ENCODE peak calls at places on chromosomes 11 and 22, in seven cellular contexts. One of them, this sample, is unnamed.

GRCh38 chr22:45159652-45160462 is 3.9 kb upstream of the NUP50 start:
- DNase-seq in CD4-positive, CD25-positive, alpha-beta regulatory T cell: no peak
- DNase-seq in psoas muscle: no peak
- DNase-seq in HepG2: peak; percentile 88
- DNase-seq in hepatocyte: peak; percentile 44
- DNase-seq in heart left ventricle: no peak
- DNase-seq in neural progenitor cell: peak; percentile 6
- DNase-seq in this sample: peak; percentile 49

GRCh38 chr11:284081-285020 is 4.6 kb upstream of the PGGHG start:
- DNase-seq in CD4-positive, CD25-positive, alpha-beta regulatory T cell: no peak
- DNase-seq in psoas muscle: peak; percentile 47
- DNase-seq in HepG2: no peak
- DNase-seq in hepatocyte: no peak
- DNase-seq in heart left ventricle: peak; percentile 20
- DNase-seq in neural progenitor cell: no peak
- DNase-seq in this sample: no peak

GRCh38 chr11:15101072-15101701 is 13.5 kb upstream of the INSC start:
- DNase-seq in CD4-positive, CD25-positive, alpha-beta regulatory T cell: peak; percentile 49
- DNase-seq in psoas muscle: peak; percentile 68
- DNase-seq in HepG2: peak; percentile 39
- DNase-seq in hepatocyte: peak; percentile 83
- DNase-seq in heart left ventricle: peak; percentile 54
- DNase-seq in neural progenitor cell: peak; percentile 81
- DNase-seq in this sample: peak; percentile 65

GRCh38 chr11:77602385-77603105 is 12.8 kb downstream of the AQP11 start:
- DNase-seq in CD4-positive, CD25-positive, alpha-beta regulatory T cell: no peak
- DNase-seq in psoas muscle: no peak
- DNase-seq in HepG2: peak; percentile 72
- DNase-seq in hepatocyte: peak; percentile 40
- DNase-seq in heart left ventricle: no peak
- DNase-seq in neural progenitor cell: no peak
- DNase-seq in this sample: no peak

GRCh38 chr11:9120659-9121350 is 29.4 kb upstream of the SCUBE2 start:
- DNase-seq in CD4-positive, CD25-positive, alpha-beta regulatory T cell: no peak
- DNase-seq in psoas muscle: no peak
- DNase-seq in HepG2: no peak
- DNase-seq in hepatocyte: no peak
- DNase-seq in heart left ventricle: no peak
- DNase-seq in neural progenitor cell: peak; percentile 77
- DNase-seq in this sample: no peak

GRCh38 chr11:133049244-133050019 is 482.9 kb downstream of the OPCML start:
- DNase-seq in CD4-positive, CD25-positive, alpha-beta regulatory T cell: no peak
- DNase-seq in psoas muscle: no peak
- DNase-seq in HepG2: no peak
- DNase-seq in hepatocyte: no peak
- DNase-seq in heart left ventricle: no peak
- DNase-seq in neural progenitor cell: no peak
- DNase-seq in this sample: no peak

GRCh38 chr11:1876361-1877063 is 15.2 kb downstream of the PRR33 start:
- DNase-seq in CD4-positive, CD25-positive, alpha-beta regulatory T cell: no peak
- DNase-seq in psoas muscle: peak; percentile 89
- DNase-seq in HepG2: peak; percentile 27
- DNase-seq in hepatocyte: peak; percentile 79
- DNase-seq in heart left ventricle: peak; percentile 87
- DNase-seq in neural progenitor cell: peak; percentile 65
- DNase-seq in this sample: peak; percentile 64

GRCh38 chr22:26610983-26611382 is 6.8 kb downstream of the CRYBB1 start:
- DNase-seq in CD4-positive, CD25-positive, alpha-beta regulatory T cell: no peak
- DNase-seq in psoas muscle: no peak
- DNase-seq in HepG2: no peak
- DNase-seq in hepatocyte: no peak
- DNase-seq in heart left ventricle: no peak
- DNase-seq in neural progenitor cell: no peak
- DNase-seq in this sample: no peak

GRCh38 chr11:122656073-122656630 is 630 bp downstream of the UBASH3B start:
- DNase-seq in CD4-positive, CD25-positive, alpha-beta regulatory T cell: peak; percentile 48
- DNase-seq in psoas muscle: peak; percentile 67
- DNase-seq in HepG2: no peak
- DNase-seq in hepatocyte: peak; percentile 83
- DNase-seq in heart left ventricle: peak; percentile 49
- DNase-seq in neural progenitor cell: peak; percentile 82
- DNase-seq in this sample: peak; percentile 44

GRCh38 chr11:82996966-82997606 is 74.6 kb downstream of the RAB30 start:
- DNase-seq in CD4-positive, CD25-positive, alpha-beta regulatory T cell: peak; percentile 58
- DNase-seq in psoas muscle: no peak
- DNase-seq in HepG2: no peak
- DNase-seq in hepatocyte: peak; percentile 73
- DNase-seq in heart left ventricle: no peak
- DNase-seq in neural progenitor cell: no peak
- DNase-seq in this sample: peak; percentile 63

GRCh38 chr22:46138058-46138797 is 12.1 kb upstream of the PPARA start:
- DNase-seq in CD4-positive, CD25-positive, alpha-beta regulatory T cell: no peak
- DNase-seq in psoas muscle: no peak
- DNase-seq in HepG2: no peak
- DNase-seq in hepatocyte: no peak
- DNase-seq in heart left ventricle: no peak
- DNase-seq in neural progenitor cell: no peak
- DNase-seq in this sample: no peak

GRCh38 chr22:37968452-37969251 is 15.2 kb downstream of the POLR2F start:
- DNase-seq in CD4-positive, CD25-positive, alpha-beta regulatory T cell: no peak
- DNase-seq in psoas muscle: no peak
- DNase-seq in HepG2: peak; percentile 85
- DNase-seq in hepatocyte: no peak
- DNase-seq in heart left ventricle: no peak
- DNase-seq in neural progenitor cell: no peak
- DNase-seq in this sample: no peak

GRCh38 chr11:74932169-74932568 is 16.7 kb downstream of the XRRA1 start:
- DNase-seq in CD4-positive, CD25-positive, alpha-beta regulatory T cell: no peak
- DNase-seq in psoas muscle: no peak
- DNase-seq in HepG2: no peak
- DNase-seq in hepatocyte: no peak
- DNase-seq in heart left ventricle: no peak
- DNase-seq in neural progenitor cell: no peak
- DNase-seq in this sample: no peak

GRCh38 chr11:119716475-119717057 is 12.4 kb downstream of the NECTIN1 start:
- DNase-seq in CD4-positive, CD25-positive, alpha-beta regulatory T cell: no peak
- DNase-seq in psoas muscle: no peak
- DNase-seq in HepG2: no peak
- DNase-seq in hepatocyte: no peak
- DNase-seq in heart left ventricle: no peak
- DNase-seq in neural progenitor cell: no peak
- DNase-seq in this sample: no peak

GRCh38 chr22:29343313-29343805 is 27.9 kb upstream of the RASL10A start:
- DNase-seq in CD4-positive, CD25-positive, alpha-beta regulatory T cell: no peak
- DNase-seq in psoas muscle: peak; percentile 51
- DNase-seq in HepG2: no peak
- DNase-seq in hepatocyte: no peak
- DNase-seq in heart left ventricle: peak; percentile 85
- DNase-seq in neural progenitor cell: peak; percentile 18
- DNase-seq in this sample: no peak

GRCh38 chr11:73680687-73681086 is 34.3 kb downstream of the PLEKHB1 start:
- DNase-seq in CD4-positive, CD25-positive, alpha-beta regulatory T cell: no peak
- DNase-seq in psoas muscle: no peak
- DNase-seq in HepG2: no peak
- DNase-seq in hepatocyte: no peak
- DNase-seq in heart left ventricle: no peak
- DNase-seq in neural progenitor cell: no peak
- DNase-seq in this sample: no peak

GRCh38 chr22:41563051-41563711 is 2.4 kb downstream of the CSDC2 start:
- DNase-seq in CD4-positive, CD25-positive, alpha-beta regulatory T cell: no peak
- DNase-seq in psoas muscle: no peak
- DNase-seq in HepG2: peak; percentile 43
- DNase-seq in hepatocyte: peak; percentile 55
- DNase-seq in heart left ventricle: peak; percentile 62
- DNase-seq in neural progenitor cell: no peak
- DNase-seq in this sample: no peak

GRCh38 chr22:47161631-47162030 is 399.2 kb downstream of the TBC1D22A start:
- DNase-seq in CD4-positive, CD25-positive, alpha-beta regulatory T cell: no peak
- DNase-seq in psoas muscle: peak; percentile 44
- DNase-seq in HepG2: no peak
- DNase-seq in hepatocyte: no peak
- DNase-seq in heart left ventricle: no peak
- DNase-seq in neural progenitor cell: no peak
- DNase-seq in this sample: no peak

GRCh38 chr11:128187829-128188228 is 399.5 kb downstream of the ETS1 start:
- DNase-seq in CD4-positive, CD25-positive, alpha-beta regulatory T cell: no peak
- DNase-seq in psoas muscle: no peak
- DNase-seq in HepG2: no peak
- DNase-seq in hepatocyte: no peak
- DNase-seq in heart left ventricle: no peak
- DNase-seq in neural progenitor cell: no peak
- DNase-seq in this sample: no peak

GRCh38 chr22:44621401-44622146 is 80.4 kb upstream of the PRR5 start:
- DNase-seq in CD4-positive, CD25-positive, alpha-beta regulatory T cell: no peak
- DNase-seq in psoas muscle: peak; percentile 36
- DNase-seq in HepG2: no peak
- DNase-seq in hepatocyte: no peak
- DNase-seq in heart left ventricle: no peak
- DNase-seq in neural progenitor cell: no peak
- DNase-seq in this sample: no peak

GRCh38 chr22:28310299-28310698 is 369.3 kb downstream of the TTC28 start:
- DNase-seq in CD4-positive, CD25-positive, alpha-beta regulatory T cell: no peak
- DNase-seq in psoas muscle: no peak
- DNase-seq in HepG2: peak; percentile 13
- DNase-seq in hepatocyte: no peak
- DNase-seq in heart left ventricle: no peak
- DNase-seq in neural progenitor cell: no peak
- DNase-seq in this sample: no peak

GRCh38 chr11:34609850-34610249 is 11.0 kb upstream of the EHF start:
- DNase-seq in CD4-positive, CD25-positive, alpha-beta regulatory T cell: no peak
- DNase-seq in psoas muscle: no peak
- DNase-seq in HepG2: peak; percentile 13
- DNase-seq in hepatocyte: no peak
- DNase-seq in heart left ventricle: no peak
- DNase-seq in neural progenitor cell: no peak
- DNase-seq in this sample: peak; percentile 17

GRCh38 chr11:19670030-19670761 is 42.4 kb upstream of the NAV2 start:
- DNase-seq in CD4-positive, CD25-positive, alpha-beta regulatory T cell: no peak
- DNase-seq in psoas muscle: no peak
- DNase-seq in HepG2: no peak
- DNase-seq in hepatocyte: peak; percentile 25
- DNase-seq in heart left ventricle: no peak
- DNase-seq in neural progenitor cell: peak; percentile 32
- DNase-seq in this sample: peak; percentile 27

GRCh38 chr11:27387362-27387761 is 24.3 kb upstream of the CCDC34 start:
- DNase-seq in CD4-positive, CD25-positive, alpha-beta regulatory T cell: no peak
- DNase-seq in psoas muscle: no peak
- DNase-seq in HepG2: no peak
- DNase-seq in hepatocyte: no peak
- DNase-seq in heart left ventricle: no peak
- DNase-seq in neural progenitor cell: no peak
- DNase-seq in this sample: no peak

GRCh38 chr11:27388001-27388400 is 25.0 kb upstream of the CCDC34 start:
- DNase-seq in CD4-positive, CD25-positive, alpha-beta regulatory T cell: peak; percentile 19
- DNase-seq in psoas muscle: no peak
- DNase-seq in HepG2: no peak
- DNase-seq in hepatocyte: no peak
- DNase-seq in heart left ventricle: no peak
- DNase-seq in neural progenitor cell: no peak
- DNase-seq in this sample: no peak

GRCh38 chr11:27390959-27391326 is 27.9 kb upstream of the CCDC34 start:
- DNase-seq in CD4-positive, CD25-positive, alpha-beta regulatory T cell: no peak
- DNase-seq in psoas muscle: no peak
- DNase-seq in HepG2: no peak
- DNase-seq in hepatocyte: no peak
- DNase-seq in heart left ventricle: no peak
- DNase-seq in neural progenitor cell: no peak
- DNase-seq in this sample: no peak

GRCh38 chr11:27390318-27390958 is 27.4 kb upstream of the CCDC34 start:
- DNase-seq in CD4-positive, CD25-positive, alpha-beta regulatory T cell: no peak
- DNase-seq in psoas muscle: no peak
- DNase-seq in HepG2: no peak
- DNase-seq in hepatocyte: no peak
- DNase-seq in heart left ventricle: no peak
- DNase-seq in neural progenitor cell: no peak
- DNase-seq in this sample: no peak

DNA sequence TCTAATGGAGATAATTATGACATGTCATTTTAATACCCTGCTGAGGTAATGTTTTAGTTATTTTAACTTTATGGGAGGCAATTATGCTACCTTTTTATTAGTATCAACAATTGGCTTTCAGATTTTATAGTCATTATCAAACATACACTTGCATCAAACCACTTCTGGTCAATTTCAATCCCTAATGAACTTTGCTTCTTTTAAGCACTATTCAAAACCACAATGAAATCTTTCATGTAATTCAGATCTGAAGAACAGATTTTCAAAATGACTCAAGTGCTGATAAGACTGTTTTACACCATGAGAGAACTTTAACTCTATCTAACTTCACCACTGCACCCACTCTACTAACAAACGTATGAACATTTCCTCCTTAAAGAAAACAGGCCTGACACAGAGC is 25.9 kb upstream of the CCDC34 start:
- DNase-seq in CD4-positive, CD25-positive, alpha-beta regulatory T cell: peak; percentile 39
- DNase-seq in psoas muscle: no peak
- DNase-seq in HepG2: no peak
- DNase-seq in hepatocyte: no peak
- DNase-seq in heart left ventricle: no peak
- DNase-seq in neural progenitor cell: no peak
- DNase-seq in this sample: no peak
- H3K27ac ChIP-seq in CD4-positive, CD25-positive, alpha-beta regulatory T cell: no peak overlapping the region
- H3K27ac ChIP-seq in psoas muscle: no peak overlapping the region
- H3K27ac ChIP-seq in HepG2: no peak overlapping the region
- H3K27ac ChIP-seq in hepatocyte: peak overlapping the region; percentile 76
- H3K27ac ChIP-seq in heart left ventricle: no peak overlapping the region
- H3K27ac ChIP-seq in neural progenitor cell: peak overlapping the region; percentile 97
- H3K27ac ChIP-seq in this sample: peak overlapping the region; percentile 33

GRCh38 chr22:39251762-39252460 is 7.1 kb upstream of the PDGFB start:
- DNase-seq in CD4-positive, CD25-positive, alpha-beta regulatory T cell: no peak
- DNase-seq in psoas muscle: peak; percentile 45
- DNase-seq in HepG2: peak; percentile 67
- DNase-seq in hepatocyte: no peak
- DNase-seq in heart left ventricle: no peak
- DNase-seq in neural progenitor cell: no peak
- DNase-seq in this sample: no peak
- H3K4me1 ChIP-seq in CD4-positive, CD25-positive, alpha-beta regulatory T cell: peaks cover 26% of the 10 kb centered on the region
- H3K4me1 ChIP-seq in psoas muscle: peaks cover 53% of the 10 kb centered on the region
- H3K4me1 ChIP-seq in HepG2: peaks cover 70% of the 10 kb centered on the region
- H3K4me1 ChIP-seq in hepatocyte: peaks cover 6% of the 10 kb centered on the region
- H3K4me1 ChIP-seq in heart left ventricle: peaks cover 45% of the 10 kb centered on the region
- H3K4me1 ChIP-seq in neural progenitor cell: peaks cover 30% of the 10 kb centered on the region
- H3K4me1 ChIP-seq in this sample: no peaks in the 10 kb centered on the region

DNA sequence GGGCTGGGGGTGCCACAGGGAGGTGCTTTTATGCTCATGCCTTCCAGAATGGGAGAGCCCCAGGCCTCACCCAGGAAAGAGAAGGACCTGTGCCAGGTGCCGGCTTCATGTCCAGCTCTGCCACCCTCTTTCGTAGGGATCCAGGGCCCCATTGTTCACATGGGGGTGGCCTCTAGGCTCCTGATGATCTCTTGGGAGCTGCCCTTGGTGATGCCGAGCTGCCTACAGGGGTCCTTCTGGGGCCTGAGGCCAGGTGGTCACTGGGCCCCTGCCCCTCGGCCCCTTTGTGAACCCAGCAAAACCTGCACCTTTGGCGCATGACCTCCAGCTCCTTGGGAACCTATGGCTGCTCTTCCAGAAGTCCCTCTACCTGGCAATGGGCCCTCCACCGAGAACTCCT is 41.4 kb upstream of the SMIM38 start:
- DNase-seq in CD4-positive, CD25-positive, alpha-beta regulatory T cell: no peak
- DNase-seq in psoas muscle: no peak
- DNase-seq in HepG2: no peak
- DNase-seq in hepatocyte: no peak
- DNase-seq in heart left ventricle: peak; percentile 9
- DNase-seq in neural progenitor cell: no peak
- DNase-seq in this sample: no peak
- H3K27ac ChIP-seq in CD4-positive, CD25-positive, alpha-beta regulatory T cell: no peak overlapping the region
- H3K27ac ChIP-seq in psoas muscle: no peak overlapping the region
- H3K27ac ChIP-seq in HepG2: no peak overlapping the region
- H3K27ac ChIP-seq in hepatocyte: no peak overlapping the region
- H3K27ac ChIP-seq in heart left ventricle: peak overlapping the region; percentile 68
- H3K27ac ChIP-seq in neural progenitor cell: no peak overlapping the region
- H3K27ac ChIP-seq in this sample: no peak overlapping the region

GRCh38 chr11:107136892-107137291 is 118.6 kb upstream of the GUCY1A2 start:
- DNase-seq in CD4-positive, CD25-positive, alpha-beta regulatory T cell: no peak
- DNase-seq in psoas muscle: no peak
- DNase-seq in HepG2: no peak
- DNase-seq in hepatocyte: no peak
- DNase-seq in heart left ventricle: no peak
- DNase-seq in neural progenitor cell: no peak
- DNase-seq in this sample: no peak
- H3K4me1 ChIP-seq in CD4-positive, CD25-positive, alpha-beta regulatory T cell: no peaks in the 10 kb centered on the region
- H3K4me1 ChIP-seq in psoas muscle: no peaks in the 10 kb centered on the region
- H3K4me1 ChIP-seq in HepG2: no peaks in the 10 kb centered on the region
- H3K4me1 ChIP-seq in hepatocyte: no peaks in the 10 kb centered on the region
- H3K4me1 ChIP-seq in heart left ventricle: no peaks in the 10 kb centered on the region
- H3K4me1 ChIP-seq in neural progenitor cell: no peaks in the 10 kb centered on the region
- H3K4me1 ChIP-seq in this sample: no peaks in the 10 kb centered on the region

This sample was measured in colonic mucosa.